ENCODE peak calls at places on chromosome 2, in eight cellular contexts. U is fibroblast of lung; L is naive B cell; P is NCI-H69; H is activated CD4-positive, alpha-beta memory T cell treated with anti-CD3 and anti-CD28 coated beads, Interleukin-2, amount 10 ng/mL, durations not matched to agents 7 days and 5 days; Q is RPMI8226; N is GM12864; J is right atrium auricular region. R is an unnamed sample.

GRCh38 chr2:47039502-47039870 is 115.6 kb downstream of the STPG4 start:
- DNase-seq in N (no peak), J (no peak), L (no peak), Q (no peak), U (no peak), P (peak), H (no peak), R (no peak)

GRCh38 chr2:168538534-168538933 is 82.5 kb downstream of the CERS6 start:
- DNase-seq in P (no peak), L (no peak), Q (no peak), J (no peak), U (peak), N (no peak), H (no peak), R (no peak)

GRCh38 chr2:239313251-239313650 is 87.6 kb downstream of the HDAC4 start:
- DNase-seq in U (no peak), J (no peak), P (no peak), H (no peak), N (no peak), L (no peak), Q (no peak), R (no peak)

GRCh38 chr2:217049931-217050330 is 190.1 kb upstream of the TNP1 start:
- DNase-seq in H (no peak), L (no peak), U (no peak), P (peak), Q (no peak), N (no peak), J (no peak), R (no peak)

GRCh38 chr2:11357428-11357972 is 13.1 kb upstream of the ROCK2 start:
- DNase-seq in U (no peak), P (no peak), L (no peak), H (no peak), Q (no peak), N (no peak), J (no peak), R (no peak)

GRCh38 chr2:127560929-127561275 is 25.4 kb downstream of the MYO7B start:
- DNase-seq in J (no peak), Q (no peak), N (no peak), P (no peak), U (no peak), L (no peak), H (no peak), R (no peak)

GRCh38 chr2:2405780-2406179 is 74.7 kb upstream of the MYT1L start:
- DNase-seq in L (no peak), N (no peak), H (no peak), P (no peak), Q (no peak), U (no peak), J (no peak), R (no peak)

GRCh38 chr2:179751184-179751809 is 110.1 kb downstream of the ZNF385B start:
- DNase-seq in N (no peak), P (peak), J (no peak), L (peak), U (peak), H (no peak), Q (no peak), R (no peak)

GRCh38 chr2:172086349-172087190 is 1.3 kb downstream of the DLX1 start:
- DNase-seq in L (no peak), N (no peak), U (no peak), H (peak), J (no peak), P (peak), Q (peak), R (no peak)

GRCh38 chr2:235467586-235467985 is 26.3 kb upstream of the AGAP1 start:
- DNase-seq in N (no peak), U (peak), L (no peak), H (no peak), J (no peak), P (no peak), Q (no peak), R (no peak)

GRCh38 chr2:138237657-138238384 is 263.7 kb upstream of the SPOPL start:
- DNase-seq in N (no peak), L (no peak), U (no peak), H (no peak), J (no peak), P (peak), Q (no peak), R (no peak)

GRCh38 chr2:105376789-105377231 is 22.0 kb downstream of the FHL2 start:
- DNase-seq in L (no peak), H (no peak), U (peak), N (no peak), P (no peak), Q (no peak), J (peak), R (no peak)

GRCh38 chr2:1731963-1732768 is 12.1 kb downstream of the PXDN start:
- DNase-seq in J (peak), N (no peak), P (no peak), L (no peak), H (no peak), Q (no peak), U (no peak), R (no peak)

GRCh38 chr2:471560-471959 is 183.7 kb upstream of the ALKAL2 start:
- DNase-seq in P (no peak), L (no peak), U (no peak), J (no peak), H (no peak), N (no peak), Q (no peak), R (no peak)

GRCh38 chr2:197079832-197080555 is 153.5 kb upstream of the PGAP1 start:
- DNase-seq in J (no peak), N (no peak), H (no peak), U (peak), P (peak), L (no peak), Q (no peak), R (no peak)

GRCh38 chr2:122634261-122634660 is 878.8 kb downstream of the TSN start:
- DNase-seq in L (no peak), P (no peak), H (no peak), U (peak), Q (no peak), J (no peak), N (no peak), R (peak)

GRCh38 chr2:232688201-232688600 is 8.9 kb upstream of the GIGYF2 start:
- DNase-seq in H (no peak), N (no peak), J (no peak), L (no peak), Q (peak), P (peak), U (no peak), R (no peak)

GRCh38 chr2:178946494-178946893 is 103.4 kb downstream of the CCDC141 start:
- DNase-seq in J (no peak), Q (no peak), U (no peak), L (no peak), N (no peak), P (no peak), H (no peak), R (no peak)

GRCh38 chr2:196587739-196588138 is 51.8 kb upstream of the CCDC150 start:
- DNase-seq in J (no peak), U (no peak), Q (no peak), H (no peak), L (no peak), P (no peak), N (no peak), R (no peak)

GRCh38 chr2:151979694-151980093 is 119.2 kb downstream of the CACNB4 start:
- DNase-seq in H (no peak), U (no peak), Q (no peak), L (no peak), N (no peak), J (no peak), P (no peak), R (no peak)

GRCh38 chr2:67649331-67650071 is 252.4 kb downstream of the ETAA1 start:
- DNase-seq in H (no peak), U (peak), P (peak), N (no peak), J (peak), Q (no peak), L (no peak), R (no peak)

GRCh38 chr2:7989823-7990222 is 692.0 kb upstream of the ID2 start:
- DNase-seq in Q (no peak), U (no peak), J (no peak), N (no peak), H (no peak), P (no peak), L (no peak), R (no peak)

GRCh38 chr2:37911296-37911888 is 13.7 kb upstream of the RMDN2 start:
- DNase-seq in U (no peak), H (no peak), N (no peak), J (no peak), P (no peak), L (no peak), Q (no peak), R (no peak)

GRCh38 chr2:239042046-239042445 is 194.2 kb downstream of the TWIST2 start:
- DNase-seq in U (no peak), L (no peak), P (peak), N (no peak), H (no peak), Q (no peak), J (no peak), R (no peak)

GRCh38 chr2:162155093-162155492 is 3.0 kb upstream of the GCG start:
- DNase-seq in P (no peak), L (no peak), J (no peak), U (no peak), N (no peak), Q (no peak), H (no peak), R (no peak)

GRCh38 chr2:175855794-175856453 is 146.1 kb downstream of the LNPK start:
- DNase-seq in N (no peak), L (no peak), Q (no peak), U (peak), P (peak), H (no peak), J (peak), R (no peak)

GRCh38 chr2:232113821-232114220 is 152.3 kb downstream of the DIS3L2 start:
- DNase-seq in N (no peak), P (no peak), U (peak), J (no peak), H (peak), Q (no peak), L (no peak), R (no peak)

GRCh38 chr2:9813312-9814128 is 29.8 kb upstream of the TAF1B start:
- DNase-seq in H (peak), L (peak), J (peak), N (no peak), Q (peak), P (peak), U (peak), R (peak)

GRCh38 chr2:191942114-191943103 is 95.5 kb upstream of the CAVIN2 start:
- DNase-seq in H (no peak), Q (no peak), L (no peak), J (no peak), U (peak), P (peak), N (no peak), R (no peak)

GRCh38 chr2:179218848-179219594 is 45.6 kb downstream of the SESTD1 start:
- DNase-seq in P (peak), H (peak), L (peak), U (peak), N (peak), Q (peak), J (peak), R (no peak)

GRCh38 chr2:228987441-228988155 is 283.5 kb downstream of the PID1 start:
- DNase-seq in N (no peak), P (no peak), H (no peak), Q (no peak), L (no peak), J (no peak), U (no peak), R (no peak)

GRCh38 chr2:168212167-168212566 is 35.2 kb downstream of the STK39 start:
- DNase-seq in P (no peak), N (no peak), J (no peak), Q (no peak), L (no peak), H (no peak), U (no peak), R (no peak)

GRCh38 chr2:66573866-66574265 is 138.9 kb downstream of the MEIS1 start:
- DNase-seq in L (no peak), U (peak), P (peak), Q (no peak), J (no peak), H (no peak), N (no peak), R (no peak)

GRCh38 chr2:122078451-122078850 is 323.0 kb downstream of the TSN start:
- DNase-seq in Q (no peak), P (no peak), U (peak), H (no peak), L (no peak), N (no peak), J (no peak), R (no peak)

R was measured in T1000.